ENCODE peak calls at places on chromosomes 4 and X, in five cellular contexts. One of them, this sample, is unnamed.

GRCh38 chr4:120693817-120694216 is 228.7 kb downstream of the PRDM5 start:
- DNase-seq in AG04450: no peak
- DNase-seq in fibroblast of mammary gland: no peak
- DNase-seq in nephron progenitor cell: no peak
- DNase-seq in hepatocyte: no peak
- DNase-seq in this sample: no peak

GRCh38 chrX:129724767-129725166 is 14.0 kb upstream of the XPNPEP2 start:
- DNase-seq in AG04450: no peak
- DNase-seq in fibroblast of mammary gland: no peak
- DNase-seq in nephron progenitor cell: no peak
- DNase-seq in hepatocyte: no peak
- DNase-seq in this sample: no peak

GRCh38 chr4:41652971-41653370 is 95.6 kb downstream of the PHOX2B start:
- DNase-seq in AG04450: no peak
- DNase-seq in fibroblast of mammary gland: no peak
- DNase-seq in nephron progenitor cell: no peak
- DNase-seq in hepatocyte: no peak
- DNase-seq in this sample: no peak

GRCh38 chr4:40826821-40827220 is 77.1 kb downstream of the NSUN7 start:
- DNase-seq in AG04450: no peak
- DNase-seq in fibroblast of mammary gland: no peak
- DNase-seq in nephron progenitor cell: no peak
- DNase-seq in hepatocyte: no peak
- DNase-seq in this sample: no peak

GRCh38 chr4:168059251-168059650 is 33.1 kb upstream of the ANXA10 start:
- DNase-seq in AG04450: peak
- DNase-seq in fibroblast of mammary gland: peak
- DNase-seq in nephron progenitor cell: no peak
- DNase-seq in hepatocyte: no peak
- DNase-seq in this sample: no peak

GRCh38 chr4:78753091-78753490 is 23.1 kb upstream of the BMP2K start:
- DNase-seq in AG04450: no peak
- DNase-seq in fibroblast of mammary gland: no peak
- DNase-seq in nephron progenitor cell: no peak
- DNase-seq in hepatocyte: no peak
- DNase-seq in this sample: no peak

GRCh38 chr4:188372051-188372450 is 232.8 kb downstream of the TRIML1 start:
- DNase-seq in AG04450: peak
- DNase-seq in fibroblast of mammary gland: peak
- DNase-seq in nephron progenitor cell: no peak
- DNase-seq in hepatocyte: no peak
- DNase-seq in this sample: no peak

GRCh38 chr4:60201052-60201673 is 999.0 kb upstream of the ADGRL3 start:
- DNase-seq in AG04450: peak
- DNase-seq in fibroblast of mammary gland: peak
- DNase-seq in nephron progenitor cell: peak
- DNase-seq in hepatocyte: peak
- DNase-seq in this sample: peak

GRCh38 chr4:13783800-13784411 is 156.4 kb upstream of the BOD1L1 start:
- DNase-seq in AG04450: no peak
- DNase-seq in fibroblast of mammary gland: peak
- DNase-seq in nephron progenitor cell: peak
- DNase-seq in hepatocyte: peak
- DNase-seq in this sample: peak

GRCh38 chr4:91758487-91758886 is 545.3 kb upstream of the GRID2 start:
- DNase-seq in AG04450: no peak
- DNase-seq in fibroblast of mammary gland: no peak
- DNase-seq in nephron progenitor cell: no peak
- DNase-seq in hepatocyte: no peak
- DNase-seq in this sample: no peak

GRCh38 chr4:143581331-143581961 is 67.9 kb downstream of the SMARCA5 start:
- DNase-seq in AG04450: no peak
- DNase-seq in fibroblast of mammary gland: no peak
- DNase-seq in nephron progenitor cell: no peak
- DNase-seq in hepatocyte: no peak
- DNase-seq in this sample: no peak

GRCh38 chrX:43750248-43750676 is 94.2 kb downstream of the MAOA start:
- DNase-seq in AG04450: peak
- DNase-seq in fibroblast of mammary gland: peak
- DNase-seq in nephron progenitor cell: peak
- DNase-seq in hepatocyte: peak
- DNase-seq in this sample: peak

GRCh38 chr4:95180531-95181315 is 368.1 kb downstream of the UNC5C start:
- DNase-seq in AG04450: no peak
- DNase-seq in fibroblast of mammary gland: no peak
- DNase-seq in nephron progenitor cell: no peak
- DNase-seq in hepatocyte: no peak
- DNase-seq in this sample: peak

GRCh38 chr4:168264903-168265302 is 53.6 kb downstream of the DDX60 start:
- DNase-seq in AG04450: no peak
- DNase-seq in fibroblast of mammary gland: no peak
- DNase-seq in nephron progenitor cell: no peak
- DNase-seq in hepatocyte: no peak
- DNase-seq in this sample: peak

GRCh38 chr4:176433983-176434382 is 114.2 kb downstream of the SPCS3 start:
- DNase-seq in AG04450: no peak
- DNase-seq in fibroblast of mammary gland: no peak
- DNase-seq in nephron progenitor cell: no peak
- DNase-seq in hepatocyte: no peak
- DNase-seq in this sample: no peak

GRCh38 chrX:30793767-30794103 is 95.3 kb downstream of the TAB3 start:
- DNase-seq in AG04450: no peak
- DNase-seq in fibroblast of mammary gland: no peak
- DNase-seq in nephron progenitor cell: no peak
- DNase-seq in hepatocyte: no peak
- DNase-seq in this sample: no peak

GRCh38 chr4:160403066-160403465 is 1300.2 kb downstream of the RAPGEF2 start:
- DNase-seq in AG04450: no peak
- DNase-seq in fibroblast of mammary gland: no peak
- DNase-seq in nephron progenitor cell: no peak
- DNase-seq in hepatocyte: no peak
- DNase-seq in this sample: no peak

GRCh38 chr4:26081795-26082498 is 167.9 kb downstream of the SMIM20 start:
- DNase-seq in AG04450: no peak
- DNase-seq in fibroblast of mammary gland: peak
- DNase-seq in nephron progenitor cell: no peak
- DNase-seq in hepatocyte: peak
- DNase-seq in this sample: peak

GRCh38 chr4:56414135-56414675 is 21.2 kb downstream of the PPAT start:
- DNase-seq in AG04450: no peak
- DNase-seq in fibroblast of mammary gland: peak
- DNase-seq in nephron progenitor cell: no peak
- DNase-seq in hepatocyte: no peak
- DNase-seq in this sample: no peak

GRCh38 chr4:180925800-180926199 is 1317.4 kb upstream of the TENM3 start:
- DNase-seq in AG04450: no peak
- DNase-seq in fibroblast of mammary gland: peak
- DNase-seq in nephron progenitor cell: no peak
- DNase-seq in hepatocyte: no peak
- DNase-seq in this sample: no peak

GRCh38 chrX:83419030-83419792 is 88.9 kb upstream of the POU3F4 start:
- DNase-seq in AG04450: no peak
- DNase-seq in fibroblast of mammary gland: no peak
- DNase-seq in nephron progenitor cell: no peak
- DNase-seq in hepatocyte: no peak
- DNase-seq in this sample: no peak

GRCh38 chrX:109472939-109473713 is 8.8 kb downstream of the GUCY2F start:
- DNase-seq in AG04450: no peak
- DNase-seq in fibroblast of mammary gland: peak
- DNase-seq in nephron progenitor cell: peak
- DNase-seq in hepatocyte: peak
- DNase-seq in this sample: peak

GRCh38 chr4:86564795-86565194 is 29.3 kb upstream of the PTPN13 start:
- DNase-seq in AG04450: no peak
- DNase-seq in fibroblast of mammary gland: peak
- DNase-seq in nephron progenitor cell: no peak
- DNase-seq in hepatocyte: no peak
- DNase-seq in this sample: no peak
- TF ChIP-seq CTCF in AG04450: no peak
- TF ChIP-seq CTCF in fibroblast of mammary gland: no peak
- TF ChIP-seq CTCF in nephron progenitor cell: no peak
- TF ChIP-seq CTCF in hepatocyte: no peak
- TF ChIP-seq CTCF in this sample: no peak

DNA sequence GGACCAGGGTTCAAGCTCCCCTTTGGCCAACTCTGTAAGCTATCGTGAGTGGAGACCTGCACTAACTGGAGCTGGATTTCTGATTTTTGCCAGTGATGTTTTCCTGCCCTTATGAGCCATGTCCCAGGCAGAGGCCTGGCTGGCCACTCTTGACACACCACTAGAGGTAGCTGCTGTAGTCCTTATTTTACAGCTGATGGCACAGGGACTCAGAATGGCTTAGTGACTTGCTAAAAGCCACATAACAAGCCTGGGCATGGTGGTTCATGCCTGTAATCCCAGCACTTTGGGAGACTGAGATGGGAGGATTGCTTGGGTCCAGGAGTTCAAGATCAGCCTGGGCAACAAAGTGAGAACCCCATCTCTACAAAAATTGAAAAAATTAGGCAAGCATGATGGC is 33.4 kb downstream of the CYTL1 start:
- DNase-seq in AG04450: no peak
- DNase-seq in fibroblast of mammary gland: no peak
- DNase-seq in nephron progenitor cell: no peak
- DNase-seq in hepatocyte: no peak
- DNase-seq in this sample: no peak
- TF ChIP-seq CTCF in AG04450: peak
- TF ChIP-seq CTCF in fibroblast of mammary gland: peak
- TF ChIP-seq CTCF in nephron progenitor cell: no peak
- TF ChIP-seq CTCF in hepatocyte: peak
- TF ChIP-seq CTCF in this sample: peak

GRCh38 chrX:146224442-146224841 is 406.8 kb downstream of the SLITRK2 start:
- DNase-seq in AG04450: no peak
- DNase-seq in fibroblast of mammary gland: no peak
- DNase-seq in nephron progenitor cell: no peak
- DNase-seq in hepatocyte: peak
- DNase-seq in this sample: no peak
- TF ChIP-seq CTCF in AG04450: no peak
- TF ChIP-seq CTCF in fibroblast of mammary gland: no peak
- TF ChIP-seq CTCF in nephron progenitor cell: peak
- TF ChIP-seq CTCF in hepatocyte: peak
- TF ChIP-seq CTCF in this sample: no peak

DNA sequence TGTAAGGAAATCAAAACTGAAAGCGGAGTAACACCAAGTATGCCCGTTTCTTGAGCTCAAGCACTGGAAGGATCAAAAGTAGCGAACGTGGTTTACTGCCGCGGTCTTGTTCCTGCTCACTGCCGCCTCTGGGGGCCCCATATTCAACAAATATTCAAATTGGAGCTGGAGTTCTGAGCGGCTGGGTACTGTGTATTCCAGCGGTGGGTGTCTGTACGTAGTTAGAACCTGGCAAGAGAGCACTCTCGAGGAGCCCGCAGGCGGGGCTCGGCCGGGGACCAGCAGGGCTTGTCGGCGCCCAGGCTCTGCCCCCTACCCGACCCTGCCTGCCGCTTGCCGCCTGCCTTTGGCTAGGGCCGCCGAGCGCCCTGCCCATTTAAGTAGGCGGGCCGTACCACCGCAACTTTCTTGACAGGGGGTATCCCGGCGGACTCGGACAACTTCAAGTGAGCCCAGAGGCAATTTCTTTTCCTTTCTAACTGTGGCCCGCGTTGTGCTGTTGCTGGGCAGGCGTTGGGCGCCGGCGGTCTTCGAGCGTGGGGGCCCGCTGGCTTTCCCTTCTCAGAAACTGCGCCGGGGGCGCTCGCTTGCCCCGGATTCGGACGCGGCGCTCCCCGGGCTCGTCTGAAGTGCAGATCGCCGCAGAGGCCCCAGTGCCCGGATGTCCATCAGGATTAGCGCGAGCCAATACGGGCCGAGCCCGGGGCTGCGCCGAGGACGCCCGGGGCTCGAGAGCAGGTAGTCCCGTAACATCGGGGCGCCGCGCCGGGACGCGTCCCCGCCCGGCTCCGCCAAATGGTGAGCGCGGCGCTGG is 71.9 kb downstream of the AFF1 start:
- DNase-seq in AG04450: peak
- DNase-seq in fibroblast of mammary gland: peak
- DNase-seq in nephron progenitor cell: peak
- DNase-seq in hepatocyte: peak
- DNase-seq in this sample: peak
- TF ChIP-seq CTCF in AG04450: peak
- TF ChIP-seq CTCF in fibroblast of mammary gland: peak
- TF ChIP-seq CTCF in nephron progenitor cell: peak
- TF ChIP-seq CTCF in hepatocyte: peak
- TF ChIP-seq CTCF in this sample: peak

GRCh38 chrX:47836164-47837072 is at the start of gene ZNF81:
- DNase-seq in AG04450: peak
- DNase-seq in fibroblast of mammary gland: peak
- DNase-seq in nephron progenitor cell: peak
- DNase-seq in hepatocyte: peak
- DNase-seq in this sample: peak

GRCh38 chrX:47828984-47829383 is 7.7 kb upstream of the ZNF81 start:
- DNase-seq in AG04450: no peak
- DNase-seq in fibroblast of mammary gland: peak
- DNase-seq in nephron progenitor cell: no peak
- DNase-seq in hepatocyte: no peak
- DNase-seq in this sample: no peak

DNA sequence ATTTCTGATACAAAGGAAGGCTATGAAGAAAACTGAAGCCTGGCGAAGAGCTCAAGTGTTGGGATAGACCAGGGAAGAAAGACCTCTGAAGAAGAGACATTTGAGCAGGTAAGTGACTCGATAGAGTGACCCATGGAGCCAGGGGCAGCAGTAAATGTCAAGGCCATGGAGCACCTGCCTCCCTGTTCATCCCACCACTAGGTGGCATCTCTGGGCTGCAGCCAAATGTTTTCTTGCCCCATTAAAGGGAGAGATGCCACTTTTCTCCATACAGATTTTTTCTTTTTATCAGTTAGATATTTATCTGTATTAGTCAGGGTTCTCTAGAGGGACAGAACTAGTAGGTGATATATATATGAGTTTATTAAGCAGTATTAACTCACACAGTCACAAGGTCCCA is 4.9 kb upstream of the ZNF81 start:
- DNase-seq in AG04450: no peak
- DNase-seq in fibroblast of mammary gland: peak
- DNase-seq in nephron progenitor cell: peak
- DNase-seq in hepatocyte: peak
- DNase-seq in this sample: peak
- TF ChIP-seq CTCF in AG04450: peak
- TF ChIP-seq CTCF in fibroblast of mammary gland: peak
- TF ChIP-seq CTCF in nephron progenitor cell: peak
- TF ChIP-seq CTCF in hepatocyte: peak
- TF ChIP-seq CTCF in this sample: peak

GRCh38 chr4:23033796-23034195 is 341.1 kb downstream of the GBA3 start:
- DNase-seq in AG04450: no peak
- DNase-seq in fibroblast of mammary gland: no peak
- DNase-seq in nephron progenitor cell: no peak
- DNase-seq in hepatocyte: no peak
- DNase-seq in this sample: no peak
- TF ChIP-seq CTCF in AG04450: no peak
- TF ChIP-seq CTCF in fibroblast of mammary gland: no peak
- TF ChIP-seq CTCF in nephron progenitor cell: no peak
- TF ChIP-seq CTCF in hepatocyte: no peak
- TF ChIP-seq CTCF in this sample: no peak